ENCODE peak calls at places on chromosomes 2 and 18, in five cellular contexts. One of them, this sample, is unnamed.

GRCh38 chr18:45688834-45689233 is 35.1 kb upstream of the SLC14A1 start:
- DNase-seq in IMR-90: no peak
- DNase-seq in keratinocyte: no peak
- DNase-seq in osteoblast: no peak
- DNase-seq in neural progenitor cell: no peak
- DNase-seq in this sample: peak; percentile 59

GRCh38 chr2:121080013-121080772 is 204.8 kb downstream of the TFCP2L1 start:
- DNase-seq in IMR-90: peak; percentile 34
- DNase-seq in keratinocyte: no peak
- DNase-seq in osteoblast: peak; percentile 95
- DNase-seq in neural progenitor cell: peak; percentile 76
- DNase-seq in this sample: peak; percentile 28

GRCh38 chr2:13212115-13212514 is 495.4 kb downstream of the TRIB2 start:
- DNase-seq in IMR-90: no peak
- DNase-seq in keratinocyte: no peak
- DNase-seq in osteoblast: no peak
- DNase-seq in neural progenitor cell: no peak
- DNase-seq in this sample: no peak

GRCh38 chr2:164890533-164890932 is 48.9 kb upstream of the COBLL1 start:
- DNase-seq in IMR-90: peak; percentile 35
- DNase-seq in keratinocyte: no peak
- DNase-seq in osteoblast: no peak
- DNase-seq in neural progenitor cell: no peak
- DNase-seq in this sample: no peak

GRCh38 chr2:84924173-84925106 is 19.0 kb downstream of the TMSB10 start:
- DNase-seq in IMR-90: peak; percentile 30
- DNase-seq in keratinocyte: no peak
- DNase-seq in osteoblast: no peak
- DNase-seq in neural progenitor cell: peak; percentile 44
- DNase-seq in this sample: no peak

GRCh38 chr2:3584608-3585007 is 9.5 kb downstream of the RPS7 start:
- DNase-seq in IMR-90: no peak
- DNase-seq in keratinocyte: no peak
- DNase-seq in osteoblast: no peak
- DNase-seq in neural progenitor cell: no peak
- DNase-seq in this sample: no peak

GRCh38 chr2:72627059-72627458 is 198.8 kb downstream of the EXOC6B start:
- DNase-seq in IMR-90: no peak
- DNase-seq in keratinocyte: no peak
- DNase-seq in osteoblast: no peak
- DNase-seq in neural progenitor cell: no peak
- DNase-seq in this sample: no peak

GRCh38 chr2:40434638-40435296 is 17.1 kb downstream of the SLC8A1 start:
- DNase-seq in IMR-90: peak; percentile 93
- DNase-seq in keratinocyte: peak; percentile 86
- DNase-seq in osteoblast: no peak
- DNase-seq in neural progenitor cell: no peak
- DNase-seq in this sample: no peak

GRCh38 chr18:35580748-35581534 is 599 bp upstream of the GALNT1 start:
- DNase-seq in IMR-90: peak; percentile 41
- DNase-seq in keratinocyte: no peak
- DNase-seq in osteoblast: peak; percentile 96
- DNase-seq in neural progenitor cell: peak; percentile 88
- DNase-seq in this sample: peak; percentile 32

GRCh38 chr2:182852787-182853186 is 13.7 kb downstream of the FRZB start:
- DNase-seq in IMR-90: no peak
- DNase-seq in keratinocyte: no peak
- DNase-seq in osteoblast: no peak
- DNase-seq in neural progenitor cell: no peak
- DNase-seq in this sample: no peak

GRCh38 chr18:67695684-67696083 is 179.2 kb upstream of the DSEL start:
- DNase-seq in IMR-90: no peak
- DNase-seq in keratinocyte: no peak
- DNase-seq in osteoblast: no peak
- DNase-seq in neural progenitor cell: no peak
- DNase-seq in this sample: no peak

GRCh38 chr2:136056077-136056688 is 61.8 kb downstream of the CXCR4 start:
- DNase-seq in IMR-90: no peak
- DNase-seq in keratinocyte: no peak
- DNase-seq in osteoblast: no peak
- DNase-seq in neural progenitor cell: no peak
- DNase-seq in this sample: no peak

GRCh38 chr18:70288171-70288850 is 534 bp upstream of the SOCS6 start:
- DNase-seq in IMR-90: peak; percentile 39
- DNase-seq in keratinocyte: no peak
- DNase-seq in osteoblast: peak; percentile 95
- DNase-seq in neural progenitor cell: peak; percentile 20
- DNase-seq in this sample: no peak

GRCh38 chr2:215699018-215699417 is 263.1 kb upstream of the FN1 start:
- DNase-seq in IMR-90: no peak
- DNase-seq in keratinocyte: no peak
- DNase-seq in osteoblast: no peak
- DNase-seq in neural progenitor cell: no peak
- DNase-seq in this sample: no peak

GRCh38 chr2:64857581-64858471 is 131.4 kb upstream of the SLC1A4 start:
- DNase-seq in IMR-90: peak; percentile 60
- DNase-seq in keratinocyte: no peak
- DNase-seq in osteoblast: peak; percentile 93
- DNase-seq in neural progenitor cell: peak; percentile 39
- DNase-seq in this sample: no peak

GRCh38 chr2:70084973-70085710 is 2.1 kb upstream of the PCBP1 start:
- DNase-seq in IMR-90: no peak
- DNase-seq in keratinocyte: peak; percentile 67
- DNase-seq in osteoblast: peak; percentile 62
- DNase-seq in neural progenitor cell: no peak
- DNase-seq in this sample: peak; percentile 59

GRCh38 chr2:133130548-133131246 is 437.6 kb downstream of the NCKAP5 start:
- DNase-seq in IMR-90: peak; percentile 79
- DNase-seq in keratinocyte: no peak
- DNase-seq in osteoblast: peak; percentile 52
- DNase-seq in neural progenitor cell: no peak
- DNase-seq in this sample: no peak

GRCh38 chr2:178298785-178299212 is 104.5 kb downstream of the OSBPL6 start:
- DNase-seq in IMR-90: peak; percentile 48
- DNase-seq in keratinocyte: no peak
- DNase-seq in osteoblast: no peak
- DNase-seq in neural progenitor cell: no peak
- DNase-seq in this sample: no peak

GRCh38 chr2:186554450-186554849 is 35.4 kb upstream of the ITGAV start:
- DNase-seq in IMR-90: no peak
- DNase-seq in keratinocyte: no peak
- DNase-seq in osteoblast: no peak
- DNase-seq in neural progenitor cell: no peak
- DNase-seq in this sample: no peak
- H3K27ac ChIP-seq in IMR-90: no peak overlapping the region
- H3K27ac ChIP-seq in keratinocyte: peak overlapping the region; percentile 9
- H3K27ac ChIP-seq in osteoblast: no peak overlapping the region
- H3K27ac ChIP-seq in neural progenitor cell: no peak overlapping the region
- H3K27ac ChIP-seq in this sample: no peak overlapping the region

GRCh38 chr2:174749793-174750192 is 14.5 kb downstream of the CHRNA1 start:
- DNase-seq in IMR-90: no peak
- DNase-seq in keratinocyte: no peak
- DNase-seq in osteoblast: no peak
- DNase-seq in neural progenitor cell: no peak
- DNase-seq in this sample: no peak

GRCh38 chr2:174752403-174753037 is 11.8 kb downstream of the CHRNA1 start:
- DNase-seq in IMR-90: no peak
- DNase-seq in keratinocyte: no peak
- DNase-seq in osteoblast: no peak
- DNase-seq in neural progenitor cell: no peak
- DNase-seq in this sample: no peak

GRCh38 chr2:174750923-174751441 is 13.3 kb downstream of the CHRNA1 start:
- DNase-seq in IMR-90: no peak
- DNase-seq in keratinocyte: no peak
- DNase-seq in osteoblast: no peak
- DNase-seq in neural progenitor cell: no peak
- DNase-seq in this sample: peak; percentile 26

GRCh38 chr2:174745142-174745541 is 19.1 kb downstream of the CHRNA1 start:
- DNase-seq in IMR-90: no peak
- DNase-seq in keratinocyte: no peak
- DNase-seq in osteoblast: no peak
- DNase-seq in neural progenitor cell: no peak
- DNase-seq in this sample: no peak

DNA sequence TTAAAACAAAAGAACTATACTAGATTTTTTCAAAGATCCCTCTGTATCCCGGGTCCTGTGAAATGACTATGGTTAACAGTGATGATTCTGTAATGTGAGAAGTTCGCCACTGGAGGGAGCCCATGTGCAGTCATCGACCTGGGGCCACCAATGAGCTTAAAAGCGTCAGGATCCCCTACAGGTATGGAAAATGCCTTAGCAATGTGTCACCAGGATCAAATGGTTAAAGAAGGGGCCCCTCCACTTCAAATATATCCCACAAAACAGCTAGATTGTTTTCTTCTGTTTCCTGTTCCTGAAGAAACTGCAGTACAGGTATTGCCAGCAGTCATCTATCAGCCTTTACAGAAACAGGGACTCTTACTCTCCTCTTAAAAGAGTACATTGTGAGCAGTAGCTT is 15.3 kb downstream of the CHRNA1 start:
- DNase-seq in IMR-90: peak; percentile 50
- DNase-seq in keratinocyte: peak; percentile 75
- DNase-seq in osteoblast: peak; percentile 89
- DNase-seq in neural progenitor cell: peak; percentile 80
- DNase-seq in this sample: peak; percentile 68
- TF ChIP-seq CTCF in IMR-90: peak; percentile 77
- TF ChIP-seq CTCF in keratinocyte: peak; percentile 78
- TF ChIP-seq CTCF in osteoblast: peak; percentile 90
- TF ChIP-seq CTCF in neural progenitor cell: peak; percentile 85
- TF ChIP-seq CTCF in this sample: peak; percentile 81

DNA sequence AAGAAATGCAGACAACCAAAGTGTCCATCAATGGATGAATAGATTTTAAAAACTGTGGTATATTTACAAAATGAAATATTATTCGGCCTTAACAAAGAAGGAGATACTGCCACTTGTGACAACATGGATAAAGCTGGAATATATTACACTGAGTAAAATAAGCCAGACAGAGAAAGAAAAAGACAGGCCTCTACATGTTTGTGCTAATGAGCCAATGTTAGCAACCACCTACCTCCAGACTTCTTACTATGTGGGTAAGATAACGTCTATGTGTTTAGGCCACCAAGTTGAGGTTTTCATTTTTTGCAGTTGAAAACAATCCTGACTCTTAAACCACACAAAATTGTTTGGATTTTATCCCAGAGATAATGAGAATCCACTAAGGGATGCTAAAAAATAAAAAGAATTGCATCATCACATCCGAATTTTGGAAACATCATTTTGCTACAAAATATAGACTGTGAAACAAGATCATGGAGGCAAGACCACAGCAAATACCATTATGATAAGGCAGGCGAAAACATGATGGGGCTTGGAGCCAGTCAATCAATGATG is 47.0 kb downstream of the EVA1A start:
- DNase-seq in IMR-90: no peak
- DNase-seq in keratinocyte: no peak
- DNase-seq in osteoblast: no peak
- DNase-seq in neural progenitor cell: no peak
- DNase-seq in this sample: no peak
- H3K27ac ChIP-seq in IMR-90: no peak overlapping the region
- H3K27ac ChIP-seq in keratinocyte: no peak overlapping the region
- H3K27ac ChIP-seq in osteoblast: peak overlapping the region; percentile 75
- H3K27ac ChIP-seq in neural progenitor cell: no peak overlapping the region
- H3K27ac ChIP-seq in this sample: no peak overlapping the region

DNA sequence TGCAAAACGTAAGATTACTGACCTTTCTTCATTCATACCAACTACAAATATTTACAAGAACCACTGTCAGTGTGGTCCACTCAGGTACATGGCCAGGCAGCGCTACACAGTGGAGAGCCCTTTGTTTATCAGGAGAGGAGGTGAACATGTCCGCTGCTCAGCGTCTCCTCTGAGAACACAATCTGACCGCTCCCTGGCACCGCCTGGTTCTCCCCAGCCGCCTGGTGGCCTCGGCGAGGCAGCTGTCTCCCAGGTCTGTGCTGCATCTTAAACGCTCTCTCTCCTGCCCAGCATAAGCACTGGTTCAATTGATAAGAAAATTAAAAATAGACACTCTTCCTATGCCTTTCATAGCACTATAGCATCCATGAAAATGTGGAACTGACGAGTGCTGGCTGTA is 146.8 kb upstream of the PXDN start:
- DNase-seq in IMR-90: no peak
- DNase-seq in keratinocyte: no peak
- DNase-seq in osteoblast: peak; percentile 55
- DNase-seq in neural progenitor cell: no peak
- DNase-seq in this sample: no peak
- TF ChIP-seq CTCF in IMR-90: no peak
- TF ChIP-seq CTCF in keratinocyte: no peak
- TF ChIP-seq CTCF in osteoblast: no peak
- TF ChIP-seq CTCF in neural progenitor cell: no peak
- TF ChIP-seq CTCF in this sample: no peak

GRCh38 chr2:15507061-15507460 is 54.1 kb downstream of the NBAS start:
- DNase-seq in IMR-90: no peak
- DNase-seq in keratinocyte: no peak
- DNase-seq in osteoblast: no peak
- DNase-seq in neural progenitor cell: no peak
- DNase-seq in this sample: no peak

GRCh38 chr2:15506231-15506819 is 54.8 kb downstream of the NBAS start:
- DNase-seq in IMR-90: peak; percentile 50
- DNase-seq in keratinocyte: no peak
- DNase-seq in osteoblast: no peak
- DNase-seq in neural progenitor cell: no peak
- DNase-seq in this sample: no peak

GRCh38 chr2:15510131-15510530 is 51.0 kb downstream of the NBAS start:
- DNase-seq in IMR-90: no peak
- DNase-seq in keratinocyte: no peak
- DNase-seq in osteoblast: no peak
- DNase-seq in neural progenitor cell: no peak
- DNase-seq in this sample: no peak

GRCh38 chr2:15510552-15510951 is 50.6 kb downstream of the NBAS start:
- DNase-seq in IMR-90: no peak
- DNase-seq in keratinocyte: no peak
- DNase-seq in osteoblast: no peak
- DNase-seq in neural progenitor cell: no peak
- DNase-seq in this sample: no peak

DNA sequence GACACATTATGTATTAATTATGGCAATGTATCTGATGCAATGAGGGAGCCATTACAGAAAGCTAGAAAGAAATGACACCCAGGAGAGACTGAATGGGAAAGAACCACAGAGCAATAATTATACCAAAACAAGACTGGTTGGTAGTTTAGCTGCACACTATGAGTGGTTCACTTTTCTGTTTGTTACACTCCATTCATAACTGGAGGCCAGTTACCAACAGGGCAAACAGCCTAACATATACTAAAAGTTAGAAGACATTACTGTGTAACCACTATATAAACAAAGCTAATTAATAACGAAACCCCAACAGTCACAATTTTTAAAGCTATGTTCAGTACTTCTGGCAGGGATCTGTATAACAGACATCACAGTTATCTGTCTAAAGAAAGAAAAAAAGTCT is 49.4 kb downstream of the NBAS start:
- DNase-seq in IMR-90: no peak
- DNase-seq in keratinocyte: no peak
- DNase-seq in osteoblast: no peak
- DNase-seq in neural progenitor cell: no peak
- DNase-seq in this sample: no peak
- H3K27ac ChIP-seq in IMR-90: no peak overlapping the region
- H3K27ac ChIP-seq in keratinocyte: no peak overlapping the region
- H3K27ac ChIP-seq in osteoblast: no peak overlapping the region
- H3K27ac ChIP-seq in neural progenitor cell: no peak overlapping the region
- H3K27ac ChIP-seq in this sample: no peak overlapping the region

This sample was measured in CD4-positive, alpha-beta T cell.